ENCODE peak calls at places on chromosomes 3 and 15, in eight cellular contexts. One of them, this sample, is unnamed.

GRCh38 chr3:69326821-69327433 is 59.0 kb downstream of the FRMD4B start:
- DNase-seq in psoas muscle: no peak
- DNase-seq in NCI-H1694 treated with DMSO at 0.1 percent for 48 hours: no peak
- DNase-seq in HL-60: peak; percentile 19
- DNase-seq in kidney: no peak
- DNase-seq in mesenchymal stem cell: no peak
- DNase-seq in activated gamma-delta T cell treated with Interleukin-2 at 50 U/mL for 16 hours: no peak
- DNase-seq in ovary: no peak
- DNase-seq in this sample: no peak

GRCh38 chr3:14845180-14845579 is 26.4 kb downstream of the FGD5 start:
- DNase-seq in psoas muscle: no peak
- DNase-seq in NCI-H1694 treated with DMSO at 0.1 percent for 48 hours: no peak
- DNase-seq in HL-60: no peak
- DNase-seq in kidney: no peak
- DNase-seq in mesenchymal stem cell: no peak
- DNase-seq in activated gamma-delta T cell treated with Interleukin-2 at 50 U/mL for 16 hours: no peak
- DNase-seq in ovary: no peak
- DNase-seq in this sample: no peak

GRCh38 chr3:106570426-106570825 is 701.6 kb upstream of the CBLB start:
- DNase-seq in psoas muscle: no peak
- DNase-seq in NCI-H1694 treated with DMSO at 0.1 percent for 48 hours: no peak
- DNase-seq in HL-60: no peak
- DNase-seq in kidney: no peak
- DNase-seq in mesenchymal stem cell: no peak
- DNase-seq in activated gamma-delta T cell treated with Interleukin-2 at 50 U/mL for 16 hours: no peak
- DNase-seq in ovary: no peak
- DNase-seq in this sample: no peak

GRCh38 chr15:80489030-80489594 is 84.9 kb downstream of the ARNT2 start:
- DNase-seq in psoas muscle: no peak
- DNase-seq in NCI-H1694 treated with DMSO at 0.1 percent for 48 hours: no peak
- DNase-seq in HL-60: no peak
- DNase-seq in kidney: no peak
- DNase-seq in mesenchymal stem cell: peak; percentile 88
- DNase-seq in activated gamma-delta T cell treated with Interleukin-2 at 50 U/mL for 16 hours: no peak
- DNase-seq in ovary: no peak
- DNase-seq in this sample: no peak

GRCh38 chr3:140771030-140771677 is 93.3 kb downstream of the TRIM42 start:
- DNase-seq in psoas muscle: no peak
- DNase-seq in NCI-H1694 treated with DMSO at 0.1 percent for 48 hours: no peak
- DNase-seq in HL-60: peak; percentile 17
- DNase-seq in kidney: no peak
- DNase-seq in mesenchymal stem cell: no peak
- DNase-seq in activated gamma-delta T cell treated with Interleukin-2 at 50 U/mL for 16 hours: no peak
- DNase-seq in ovary: no peak
- DNase-seq in this sample: no peak

GRCh38 chr3:32280262-32280910 is 41.9 kb downstream of the CMTM8 start:
- DNase-seq in psoas muscle: no peak
- DNase-seq in NCI-H1694 treated with DMSO at 0.1 percent for 48 hours: no peak
- DNase-seq in HL-60: no peak
- DNase-seq in kidney: no peak
- DNase-seq in mesenchymal stem cell: no peak
- DNase-seq in activated gamma-delta T cell treated with Interleukin-2 at 50 U/mL for 16 hours: no peak
- DNase-seq in ovary: no peak
- DNase-seq in this sample: no peak

GRCh38 chr15:90266061-90266431 is 574 bp downstream of the NGRN start:
- DNase-seq in psoas muscle: peak; percentile 43
- DNase-seq in NCI-H1694 treated with DMSO at 0.1 percent for 48 hours: no peak
- DNase-seq in HL-60: peak; percentile 29
- DNase-seq in kidney: no peak
- DNase-seq in mesenchymal stem cell: no peak
- DNase-seq in activated gamma-delta T cell treated with Interleukin-2 at 50 U/mL for 16 hours: peak; percentile 17
- DNase-seq in ovary: no peak
- DNase-seq in this sample: peak; percentile 34

GRCh38 chr3:186938716-186939115 is 8.4 kb downstream of the ST6GAL1 start:
- DNase-seq in psoas muscle: no peak
- DNase-seq in NCI-H1694 treated with DMSO at 0.1 percent for 48 hours: no peak
- DNase-seq in HL-60: no peak
- DNase-seq in kidney: no peak
- DNase-seq in mesenchymal stem cell: peak; percentile 40
- DNase-seq in activated gamma-delta T cell treated with Interleukin-2 at 50 U/mL for 16 hours: no peak
- DNase-seq in ovary: no peak
- DNase-seq in this sample: no peak

GRCh38 chr3:143121240-143122088 is 1.9 kb downstream of the CHST2 start:
- DNase-seq in psoas muscle: peak; percentile 37
- DNase-seq in NCI-H1694 treated with DMSO at 0.1 percent for 48 hours: no peak
- DNase-seq in HL-60: peak; percentile 45
- DNase-seq in kidney: peak; percentile 84
- DNase-seq in mesenchymal stem cell: peak; percentile 72
- DNase-seq in activated gamma-delta T cell treated with Interleukin-2 at 50 U/mL for 16 hours: peak; percentile 82
- DNase-seq in ovary: no peak
- DNase-seq in this sample: peak; percentile 74

GRCh38 chr15:66779331-66780009 is 77.4 kb downstream of the SMAD6 start:
- DNase-seq in psoas muscle: no peak
- DNase-seq in NCI-H1694 treated with DMSO at 0.1 percent for 48 hours: no peak
- DNase-seq in HL-60: no peak
- DNase-seq in kidney: no peak
- DNase-seq in mesenchymal stem cell: no peak
- DNase-seq in activated gamma-delta T cell treated with Interleukin-2 at 50 U/mL for 16 hours: no peak
- DNase-seq in ovary: peak; percentile 16
- DNase-seq in this sample: no peak

GRCh38 chr3:152281032-152281713 is 12.4 kb downstream of the MBNL1 start:
- DNase-seq in psoas muscle: no peak
- DNase-seq in NCI-H1694 treated with DMSO at 0.1 percent for 48 hours: no peak
- DNase-seq in HL-60: no peak
- DNase-seq in kidney: no peak
- DNase-seq in mesenchymal stem cell: no peak
- DNase-seq in activated gamma-delta T cell treated with Interleukin-2 at 50 U/mL for 16 hours: no peak
- DNase-seq in ovary: no peak
- DNase-seq in this sample: no peak

GRCh38 chr3:187041362-187042061 is 97.8 kb downstream of the RPL39L start:
- DNase-seq in psoas muscle: no peak
- DNase-seq in NCI-H1694 treated with DMSO at 0.1 percent for 48 hours: no peak
- DNase-seq in HL-60: peak; percentile 43
- DNase-seq in kidney: no peak
- DNase-seq in mesenchymal stem cell: peak; percentile 38
- DNase-seq in activated gamma-delta T cell treated with Interleukin-2 at 50 U/mL for 16 hours: peak; percentile 50
- DNase-seq in ovary: no peak
- DNase-seq in this sample: no peak

GRCh38 chr15:59020321-59020720 is 32.9 kb downstream of the RNF111 start:
- DNase-seq in psoas muscle: no peak
- DNase-seq in NCI-H1694 treated with DMSO at 0.1 percent for 48 hours: no peak
- DNase-seq in HL-60: no peak
- DNase-seq in kidney: no peak
- DNase-seq in mesenchymal stem cell: peak; percentile 7
- DNase-seq in activated gamma-delta T cell treated with Interleukin-2 at 50 U/mL for 16 hours: no peak
- DNase-seq in ovary: no peak
- DNase-seq in this sample: no peak

GRCh38 chr15:49830411-49830810 is 209.6 kb downstream of the DTWD1 start:
- DNase-seq in psoas muscle: no peak
- DNase-seq in NCI-H1694 treated with DMSO at 0.1 percent for 48 hours: no peak
- DNase-seq in HL-60: no peak
- DNase-seq in kidney: no peak
- DNase-seq in mesenchymal stem cell: peak; percentile 46
- DNase-seq in activated gamma-delta T cell treated with Interleukin-2 at 50 U/mL for 16 hours: no peak
- DNase-seq in ovary: no peak
- DNase-seq in this sample: no peak

GRCh38 chr15:32936283-32936918 is 218.6 kb downstream of the GREM1 start:
- DNase-seq in psoas muscle: no peak
- DNase-seq in NCI-H1694 treated with DMSO at 0.1 percent for 48 hours: no peak
- DNase-seq in HL-60: no peak
- DNase-seq in kidney: no peak
- DNase-seq in mesenchymal stem cell: peak; percentile 65
- DNase-seq in activated gamma-delta T cell treated with Interleukin-2 at 50 U/mL for 16 hours: no peak
- DNase-seq in ovary: no peak
- DNase-seq in this sample: peak; percentile 9

GRCh38 chr15:25690673-25691543 is 172.2 kb downstream of the ATP10A start:
- DNase-seq in psoas muscle: no peak
- DNase-seq in NCI-H1694 treated with DMSO at 0.1 percent for 48 hours: no peak
- DNase-seq in HL-60: no peak
- DNase-seq in kidney: no peak
- DNase-seq in mesenchymal stem cell: no peak
- DNase-seq in activated gamma-delta T cell treated with Interleukin-2 at 50 U/mL for 16 hours: no peak
- DNase-seq in ovary: no peak
- DNase-seq in this sample: no peak

GRCh38 chr3:159814161-159814560 is 174.5 kb upstream of the IL12A start:
- DNase-seq in psoas muscle: no peak
- DNase-seq in NCI-H1694 treated with DMSO at 0.1 percent for 48 hours: no peak
- DNase-seq in HL-60: no peak
- DNase-seq in kidney: no peak
- DNase-seq in mesenchymal stem cell: peak; percentile 51
- DNase-seq in activated gamma-delta T cell treated with Interleukin-2 at 50 U/mL for 16 hours: no peak
- DNase-seq in ovary: no peak
- DNase-seq in this sample: no peak

GRCh38 chr15:58705105-58705504 is 44.4 kb downstream of the ADAM10 start:
- DNase-seq in psoas muscle: no peak
- DNase-seq in NCI-H1694 treated with DMSO at 0.1 percent for 48 hours: no peak
- DNase-seq in HL-60: no peak
- DNase-seq in kidney: no peak
- DNase-seq in mesenchymal stem cell: no peak
- DNase-seq in activated gamma-delta T cell treated with Interleukin-2 at 50 U/mL for 16 hours: no peak
- DNase-seq in ovary: no peak
- DNase-seq in this sample: no peak

GRCh38 chr3:153026026-153026425 is 136.0 kb upstream of the RAP2B start:
- DNase-seq in psoas muscle: no peak
- DNase-seq in NCI-H1694 treated with DMSO at 0.1 percent for 48 hours: peak; percentile 25
- DNase-seq in HL-60: no peak
- DNase-seq in kidney: no peak
- DNase-seq in mesenchymal stem cell: peak; percentile 53
- DNase-seq in activated gamma-delta T cell treated with Interleukin-2 at 50 U/mL for 16 hours: no peak
- DNase-seq in ovary: no peak
- DNase-seq in this sample: peak; percentile 72

GRCh38 chr3:132536442-132537153 is 60.5 kb upstream of the ACKR4 start:
- DNase-seq in psoas muscle: no peak
- DNase-seq in NCI-H1694 treated with DMSO at 0.1 percent for 48 hours: no peak
- DNase-seq in HL-60: no peak
- DNase-seq in kidney: no peak
- DNase-seq in mesenchymal stem cell: peak; percentile 26
- DNase-seq in activated gamma-delta T cell treated with Interleukin-2 at 50 U/mL for 16 hours: no peak
- DNase-seq in ovary: no peak
- DNase-seq in this sample: no peak

GRCh38 chr15:100098705-100099104 is 243.1 kb downstream of the ADAMTS17 start:
- DNase-seq in psoas muscle: no peak
- DNase-seq in NCI-H1694 treated with DMSO at 0.1 percent for 48 hours: no peak
- DNase-seq in HL-60: no peak
- DNase-seq in kidney: no peak
- DNase-seq in mesenchymal stem cell: no peak
- DNase-seq in activated gamma-delta T cell treated with Interleukin-2 at 50 U/mL for 16 hours: no peak
- DNase-seq in ovary: no peak
- DNase-seq in this sample: no peak

GRCh38 chr3:187823802-187824201 is 78.5 kb upstream of the BCL6 start:
- DNase-seq in psoas muscle: no peak
- DNase-seq in NCI-H1694 treated with DMSO at 0.1 percent for 48 hours: no peak
- DNase-seq in HL-60: no peak
- DNase-seq in kidney: no peak
- DNase-seq in mesenchymal stem cell: no peak
- DNase-seq in activated gamma-delta T cell treated with Interleukin-2 at 50 U/mL for 16 hours: no peak
- DNase-seq in ovary: no peak
- DNase-seq in this sample: no peak

GRCh38 chr3:170765419-170766078 is 104.4 kb downstream of the RPL22L1 start:
- DNase-seq in psoas muscle: no peak
- DNase-seq in NCI-H1694 treated with DMSO at 0.1 percent for 48 hours: no peak
- DNase-seq in HL-60: no peak
- DNase-seq in kidney: no peak
- DNase-seq in mesenchymal stem cell: peak; percentile 89
- DNase-seq in activated gamma-delta T cell treated with Interleukin-2 at 50 U/mL for 16 hours: no peak
- DNase-seq in ovary: no peak
- DNase-seq in this sample: no peak

GRCh38 chr3:149077638-149078037 is 8.7 kb downstream of the HLTF start:
- DNase-seq in psoas muscle: no peak
- DNase-seq in NCI-H1694 treated with DMSO at 0.1 percent for 48 hours: no peak
- DNase-seq in HL-60: no peak
- DNase-seq in kidney: no peak
- DNase-seq in mesenchymal stem cell: peak; percentile 86
- DNase-seq in activated gamma-delta T cell treated with Interleukin-2 at 50 U/mL for 16 hours: no peak
- DNase-seq in ovary: no peak
- DNase-seq in this sample: no peak

GRCh38 chr3:157282261-157283191 is 122.6 kb upstream of the CCNL1 start:
- DNase-seq in psoas muscle: peak; percentile 42
- DNase-seq in NCI-H1694 treated with DMSO at 0.1 percent for 48 hours: no peak
- DNase-seq in HL-60: no peak
- DNase-seq in kidney: no peak
- DNase-seq in mesenchymal stem cell: peak; percentile 83
- DNase-seq in activated gamma-delta T cell treated with Interleukin-2 at 50 U/mL for 16 hours: no peak
- DNase-seq in ovary: no peak
- DNase-seq in this sample: no peak

GRCh38 chr15:100759698-100760356 is 119.8 kb upstream of the ALDH1A3 start:
- DNase-seq in psoas muscle: no peak
- DNase-seq in NCI-H1694 treated with DMSO at 0.1 percent for 48 hours: no peak
- DNase-seq in HL-60: no peak
- DNase-seq in kidney: no peak
- DNase-seq in mesenchymal stem cell: peak; percentile 83
- DNase-seq in activated gamma-delta T cell treated with Interleukin-2 at 50 U/mL for 16 hours: no peak
- DNase-seq in ovary: no peak
- DNase-seq in this sample: no peak

GRCh38 chr3:23698652-23699313 is 107.0 kb upstream of the UBE2E1 start:
- DNase-seq in psoas muscle: no peak
- DNase-seq in NCI-H1694 treated with DMSO at 0.1 percent for 48 hours: no peak
- DNase-seq in HL-60: no peak
- DNase-seq in kidney: no peak
- DNase-seq in mesenchymal stem cell: no peak
- DNase-seq in activated gamma-delta T cell treated with Interleukin-2 at 50 U/mL for 16 hours: no peak
- DNase-seq in ovary: no peak
- DNase-seq in this sample: no peak

This sample was measured in AML-193.